ENCODE peak calls at places on chromosomes 6 and 20, in six cellular contexts. C is endothelial cell, G is activated B cell treated with CpG ODN at 0.5 μM for 24 hours, O is AG09319, H is left ventricle myocardium inferior, W is ovary. D is an unnamed sample.
A peak's percentile ranks its signal among the peaks of the same experiment; 100 is the strongest.

GRCh38 chr20:36154696-36155628 is at the start of gene EPB41L1:
- DNase-seq in C (peak; percentile 21), H (no peak), W (peak; percentile 61), O (no peak), G (no peak), D (peak; percentile 17)

GRCh38 chr20:50794846-50795634 is at the start of gene BCAS4:
- DNase-seq in H (peak; percentile 66), C (peak; percentile 90), W (peak; percentile 68), G (peak; percentile 91), O (peak; percentile 50), D (peak; percentile 85)

GRCh38 chr6:54335871-54336270 is 27.6 kb downstream of the TINAG start:
- DNase-seq in W (no peak), O (peak; percentile 80), G (no peak), H (no peak), C (no peak), D (no peak)

GRCh38 chr6:168385858-168386735 is 54.9 kb upstream of the SMOC2 start:
- DNase-seq in G (no peak), W (peak; percentile 16), H (no peak), O (no peak), C (no peak), D (no peak)

GRCh38 chr6:15001511-15001910 is 244.4 kb upstream of the JARID2 start:
- DNase-seq in O (no peak), H (no peak), W (no peak), C (no peak), G (no peak), D (no peak)

GRCh38 chr6:2988076-2988425 is 11.6 kb upstream of the NQO2 start:
- DNase-seq in C (no peak), G (no peak), W (no peak), H (no peak), O (no peak), D (no peak)

GRCh38 chr20:25364180-25364788 is 26.4 kb downstream of the ABHD12 start:
- DNase-seq in H (no peak), G (no peak), C (no peak), W (no peak), O (no peak), D (no peak)

GRCh38 chr6:16274519-16275229 is 36.3 kb downstream of the GMPR start:
- DNase-seq in H (no peak), W (no peak), O (no peak), G (no peak), C (no peak), D (no peak)

GRCh38 chr20:59825944-59826759 is 107.3 kb downstream of the SYCP2 start:
- DNase-seq in H (no peak), O (no peak), G (no peak), W (no peak), C (no peak), D (no peak)

GRCh38 chr6:170124836-170125235 is 166.0 kb downstream of the DLL1 start:
- DNase-seq in W (no peak), O (no peak), G (no peak), C (no peak), H (no peak), D (no peak)

GRCh38 chr6:150541587-150541986 is 58.1 kb upstream of the PLEKHG1 start:
- DNase-seq in G (no peak), H (no peak), O (no peak), W (no peak), C (no peak), D (no peak)

GRCh38 chr6:148166339-148166949 is 176.2 kb upstream of the SASH1 start:
- DNase-seq in G (no peak), H (no peak), C (no peak), W (no peak), O (peak; percentile 16), D (no peak)

GRCh38 chr6:38214159-38214558 is 394.6 kb downstream of the ZFAND3 start:
- DNase-seq in H (no peak), W (peak; percentile 34), O (no peak), G (no peak), C (no peak), D (no peak)

GRCh38 chr20:6636209-6637159 is 131.0 kb upstream of the BMP2 start:
- DNase-seq in W (no peak), H (no peak), C (peak; percentile 22), O (peak; percentile 22), G (no peak), D (no peak)

GRCh38 chr6:46917002-46917401 is 4.7 kb downstream of the ADGRF5 start:
- DNase-seq in W (no peak), H (no peak), G (no peak), O (no peak), C (no peak), D (no peak)

GRCh38 chr6:133407320-133408100 is 166.4 kb downstream of the EYA4 start:
- DNase-seq in H (no peak), C (no peak), W (no peak), G (no peak), O (no peak), D (no peak)

GRCh38 chr6:150456902-150457643 is 88.3 kb downstream of the IYD start:
- DNase-seq in C (no peak), W (no peak), G (no peak), O (no peak), H (no peak), D (no peak)

GRCh38 chr6:151291145-151292055 is 51.6 kb downstream of the AKAP12 start:
- DNase-seq in G (no peak), O (peak; percentile 57), H (peak; percentile 27), W (peak; percentile 71), C (no peak), D (no peak)

GRCh38 chr6:36757206-36757605 is 59.6 kb downstream of the RAB44 start:
- DNase-seq in H (no peak), G (no peak), O (no peak), C (no peak), W (no peak), D (peak; percentile 47)

GRCh38 chr6:106849130-106849529 is 125.4 kb downstream of the CD24 start:
- DNase-seq in O (no peak), G (no peak), H (no peak), C (no peak), W (no peak), D (no peak)
- TF ChIP-seq CTCF in O (no peak), G (no peak), H (no peak), C (no peak), W (no peak), D (no peak)

GRCh38 chr6:20582586-20583446 is 48.6 kb downstream of the CDKAL1 start:
- DNase-seq in O (no peak), G (no peak), C (no peak), W (no peak), H (no peak), D (no peak)
- TF ChIP-seq CTCF in O (no peak), G (no peak), C (no peak), W (no peak), H (no peak), D (no peak)

GRCh38 chr20:31788578-31788977 is 30.6 kb upstream of the MYLK2 start:
- DNase-seq in H (no peak), G (no peak), C (no peak), W (no peak), O (no peak), D (no peak)
- TF ChIP-seq CTCF in H (no peak), G (no peak), C (no peak), W (no peak), O (peak; percentile 17), D (no peak)

DNA sequence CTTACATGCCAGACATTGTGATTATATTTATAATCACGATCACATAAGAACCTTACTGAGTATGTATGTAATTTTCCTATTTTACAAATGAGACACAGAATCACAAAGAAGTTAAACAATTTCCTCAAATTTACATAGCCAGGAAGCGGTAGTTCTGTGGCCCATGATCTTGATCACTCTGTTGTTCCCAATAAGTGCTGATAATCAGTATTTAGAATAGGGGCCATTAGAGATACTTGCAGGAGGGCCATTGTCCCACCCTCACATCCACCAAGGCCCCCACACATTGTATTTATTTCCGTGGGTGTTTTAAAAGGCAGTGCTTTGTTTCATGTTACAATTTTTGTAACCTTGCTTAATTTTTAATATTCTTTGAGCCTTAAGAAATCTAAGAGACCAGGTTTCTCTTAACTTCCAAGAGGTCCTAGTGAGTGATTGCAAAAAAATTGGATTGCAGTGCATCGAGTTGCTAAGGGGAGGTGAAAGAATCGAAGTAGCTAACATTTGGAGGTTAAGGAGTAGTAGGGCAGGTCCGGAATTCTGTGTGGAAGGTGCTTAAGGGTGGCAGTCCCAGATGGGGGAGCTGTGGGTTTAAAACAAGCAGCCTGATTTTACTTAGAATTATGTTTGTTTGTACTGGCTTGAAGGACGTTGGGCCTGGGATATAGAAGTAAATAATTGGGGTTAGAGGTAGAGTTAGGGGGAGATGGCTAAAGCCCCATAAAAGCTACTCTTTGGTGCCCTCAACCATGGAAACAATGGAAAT is 339.4 kb downstream of the CDKAL1 start:
- DNase-seq in H (no peak), G (no peak), O (no peak), C (no peak), W (no peak), D (no peak)
- TF ChIP-seq CTCF in H (no peak), G (no peak), O (no peak), C (no peak), W (no peak), D (no peak)

GRCh38 chr6:111668410-111668809 is 62.7 kb upstream of the TRAF3IP2 start:
- DNase-seq in G (no peak), C (peak; percentile 20), W (no peak), H (no peak), O (no peak), D (no peak)
- TF ChIP-seq CTCF in G (no peak), C (peak; percentile 47), W (no peak), H (peak; percentile 41), O (peak; percentile 20), D (peak; percentile 29)

GRCh38 chr20:20363449-20364015 is 4.4 kb upstream of the INSM1 start:
- DNase-seq in H (no peak), C (no peak), G (no peak), O (no peak), W (no peak), D (no peak)

GRCh38 chr20:20359628-20360027 is 8.3 kb upstream of the INSM1 start:
- DNase-seq in O (no peak), W (no peak), C (no peak), H (no peak), G (no peak), D (no peak)

GRCh38 chr20:20358801-20359200 is 9.1 kb upstream of the INSM1 start:
- DNase-seq in G (no peak), O (no peak), C (no peak), H (no peak), W (no peak), D (no peak)

GRCh38 chr20:20362774-20363435 is 5.0 kb upstream of the INSM1 start:
- DNase-seq in O (no peak), G (no peak), H (no peak), W (no peak), C (peak; percentile 32), D (peak; percentile 20)

GRCh38 chr20:20360464-20360863 is 7.4 kb upstream of the INSM1 start:
- DNase-seq in C (peak; percentile 62), W (no peak), G (no peak), H (no peak), O (peak; percentile 36), D (peak; percentile 49)
- TF ChIP-seq CTCF in C (peak; percentile 67), W (no peak), G (peak; percentile 50), H (peak; percentile 83), O (peak; percentile 85), D (peak; percentile 69)